ENCODE peak calls at places on chromosomes 6 and 20, in seven cellular contexts. P is EL, C is NT2/D1, Y is Right ventricle myocardium superior, H is SW480, I is T-cell, M is mucosa of descending colon. B is an unnamed sample.

GRCh38 chr20:17169575-17170136 is 57.2 kb upstream of the PCSK2 start:
- DNase-seq in P (no peak), C (no peak), Y (no peak), H (no peak), I (no peak), M (no peak), B (no peak)

GRCh38 chr20:40110241-40110910 is 578.7 kb downstream of the MAFB start:
- DNase-seq in P (no peak), C (no peak), Y (peak; percentile 43), H (no peak), I (no peak), M (no peak), B (no peak)

GRCh38 chr6:79384845-79385244 is 150.4 kb upstream of the HMGN3 start:
- DNase-seq in P (no peak), C (no peak), Y (peak; percentile 30), H (no peak), I (no peak), M (no peak), B (no peak)

GRCh38 chr6:159098636-159099106 is 53.9 kb upstream of the TAGAP start:
- DNase-seq in P (no peak), C (no peak), Y (no peak), H (no peak), I (peak; percentile 70), M (no peak), B (no peak)

GRCh38 chr6:66970373-66970772 is 1263.3 kb upstream of the EYS start:
- DNase-seq in P (no peak), C (no peak), Y (no peak), H (no peak), I (no peak), M (no peak), B (no peak)

GRCh38 chr6:52643158-52643557 is 27.8 kb upstream of the TMEM14A start:
- DNase-seq in P (no peak), C (no peak), Y (no peak), H (no peak), I (no peak), M (no peak), B (no peak)

GRCh38 chr20:56637576-56637975 is 8.5 kb downstream of the TFAP2C start:
- DNase-seq in P (no peak), C (no peak), Y (no peak), H (no peak), I (no peak), M (no peak), B (no peak)

GRCh38 chr6:61833176-61833716 is 452.8 kb downstream of the KHDRBS2 start:
- DNase-seq in P (no peak), C (no peak), Y (no peak), H (no peak), I (no peak), M (no peak), B (no peak)

GRCh38 chr20:50101900-50102299 is 11.1 kb downstream of the UBE2V1 start:
- DNase-seq in P (no peak), C (no peak), Y (no peak), H (no peak), I (no peak), M (no peak), B (no peak)

GRCh38 chr20:9294081-9294480 is 220.3 kb upstream of the LAMP5 start:
- DNase-seq in P (peak; percentile 64), C (no peak), Y (no peak), H (no peak), I (no peak), M (no peak), B (no peak)

GRCh38 chr20:7180261-7181045 is 413.0 kb downstream of the BMP2 start:
- DNase-seq in P (no peak), C (no peak), Y (no peak), H (no peak), I (no peak), M (no peak), B (no peak)

GRCh38 chr20:37345339-37346231 is at the start of gene SRC:
- DNase-seq in P (peak; percentile 85), C (peak; percentile 38), Y (peak; percentile 89), H (peak; percentile 74), I (peak; percentile 21), M (peak; percentile 93), B (peak; percentile 91)

GRCh38 chr6:97963148-97963680 is 680.2 kb upstream of the MMS22L start:
- DNase-seq in P (no peak), C (no peak), Y (no peak), H (no peak), I (no peak), M (no peak), B (no peak)

GRCh38 chr20:38134427-38135281 is 30.4 kb downstream of the TGM2 start:
- DNase-seq in P (peak; percentile 87), C (no peak), Y (no peak), H (peak; percentile 96), I (no peak), M (no peak), B (no peak)

GRCh38 chr6:36120539-36120938 is 9.8 kb upstream of the MAPK13 start:
- DNase-seq in P (no peak), C (no peak), Y (no peak), H (no peak), I (peak; percentile 81), M (peak; percentile 73), B (peak; percentile 75)

GRCh38 chr20:45016089-45016641 is 49.9 kb downstream of the STK4 start:
- DNase-seq in P (peak; percentile 65), C (no peak), Y (no peak), H (no peak), I (no peak), M (no peak), B (no peak)

GRCh38 chr6:159977242-159978214 is 8.6 kb downstream of the IGF2R start:
- DNase-seq in P (peak; percentile 62), C (no peak), Y (peak; percentile 85), H (no peak), I (no peak), M (no peak), B (no peak)

GRCh38 chr20:63135411-63135810 is 80.5 kb downstream of the YTHDF1 start:
- DNase-seq in P (no peak), C (no peak), Y (no peak), H (no peak), I (peak; percentile 7), M (peak; percentile 9), B (no peak)

GRCh38 chr6:53998293-53998692 is 113.0 kb upstream of the MLIP start:
- DNase-seq in P (no peak), C (no peak), Y (no peak), H (no peak), I (no peak), M (no peak), B (no peak)

GRCh38 chr20:16434087-16434664 is 139.1 kb downstream of the KIF16B start:
- DNase-seq in P (peak; percentile 48), C (peak; percentile 51), Y (peak; percentile 68), H (peak; percentile 40), I (peak; percentile 18), M (peak; percentile 71), B (peak; percentile 44)

GRCh38 chr20:15639839-15640238 is 933.4 kb downstream of the KIF16B start:
- DNase-seq in P (no peak), C (no peak), Y (no peak), H (no peak), I (no peak), M (no peak), B (no peak)

GRCh38 chr6:109475625-109476024 is 7.4 kb downstream of the ZBTB24 start:
- DNase-seq in P (no peak), C (no peak), Y (no peak), H (no peak), I (no peak), M (no peak), B (no peak)

GRCh38 chr6:17600527-17601388 is 656 bp downstream of the FAM8A1 start:
- DNase-seq in P (peak; percentile 55), C (no peak), Y (peak; percentile 74), H (peak; percentile 27), I (peak; percentile 39), M (peak; percentile 72), B (peak; percentile 47)

GRCh38 chr6:54916858-54917257 is 70.3 kb downstream of the FAM83B start:
- DNase-seq in P (peak; percentile 66), C (no peak), Y (no peak), H (peak; percentile 56), I (no peak), M (no peak), B (no peak)

GRCh38 chr6:106163966-106164877 is 78.1 kb downstream of the PRDM1 start:
- DNase-seq in P (peak; percentile 76), C (no peak), Y (no peak), H (no peak), I (no peak), M (peak; percentile 47), B (peak; percentile 46)

B was measured in transverse colon.